ENCODE peak calls at places on chromosomes 1 and 21, in seven cellular contexts. P, N, V, U, Q, K and S are unnamed samples.

GRCh38 chr1:11806307-11806936 is 431 bp downstream of the CLCN6 start:
- DNase-seq in Q (no peak), U (no peak), P (no peak), V (no peak), N (no peak), K (peak), S (peak)

GRCh38 chr1:242454262-242455051 is 70.0 kb downstream of the PLD5 start:
- DNase-seq in K (peak), U (peak), P (peak), Q (peak), V (no peak), N (peak), S (peak)

GRCh38 chr1:36872858-36873257 is 161.5 kb downstream of the GRIK3 start:
- DNase-seq in K (no peak), P (no peak), U (no peak), N (no peak), Q (no peak), V (no peak), S (no peak)

GRCh38 chr1:217456261-217456660 is 174.6 kb downstream of the GPATCH2 start:
- DNase-seq in P (no peak), U (no peak), N (no peak), K (no peak), V (no peak), Q (no peak), S (no peak)

GRCh38 chr1:15736666-15737229 is 690 bp downstream of the SLC25A34 start:
- DNase-seq in V (no peak), K (peak), Q (no peak), N (no peak), U (no peak), P (no peak), S (no peak)

GRCh38 chr1:202005958-202006357 is 4.4 kb upstream of the ELF3 start:
- DNase-seq in N (no peak), V (no peak), P (no peak), Q (no peak), U (no peak), K (no peak), S (peak)

GRCh38 chr1:25020851-25021585 is 90.9 kb upstream of the RUNX3 start:
- DNase-seq in Q (no peak), P (no peak), K (no peak), N (no peak), V (no peak), U (no peak), S (no peak)

GRCh38 chr1:14782741-14783591 is 184.5 kb downstream of the KAZN start:
- DNase-seq in Q (no peak), N (no peak), K (no peak), U (no peak), P (no peak), V (no peak), S (no peak)

GRCh38 chr1:193229136-193229535 is 42.7 kb upstream of the B3GALT2 start:
- DNase-seq in U (no peak), K (no peak), P (no peak), Q (no peak), N (no peak), V (no peak), S (peak)

GRCh38 chr21:43318841-43319781 is 107.8 kb downstream of the SIK1 start:
- DNase-seq in U (no peak), P (peak), Q (no peak), K (no peak), V (no peak), N (peak), S (peak)

GRCh38 chr21:45128613-45129226 is 54.3 kb downstream of the ADARB1 start:
- DNase-seq in P (peak), U (peak), N (peak), K (peak), Q (no peak), V (peak), S (peak)

GRCh38 chr1:3904006-3904842 is 4.2 kb upstream of the C1orf174 start:
- DNase-seq in K (no peak), P (no peak), N (no peak), U (no peak), Q (no peak), V (no peak), S (no peak)

GRCh38 chr21:45830720-45831366 is 150.7 kb upstream of the COL6A1 start:
- DNase-seq in N (no peak), K (peak), V (no peak), U (no peak), P (no peak), Q (peak), S (no peak)

GRCh38 chr1:84089470-84090261 is 54.4 kb upstream of the PRKACB start:
- DNase-seq in N (no peak), P (no peak), Q (no peak), K (no peak), V (no peak), U (no peak), S (no peak)

GRCh38 chr1:220810963-220811362 is 24.2 kb downstream of the MTARC1 start:
- DNase-seq in K (no peak), P (no peak), V (no peak), U (no peak), Q (no peak), N (no peak), S (no peak)

GRCh38 chr1:186155594-186155993 is 219.5 kb downstream of the TPR start:
- DNase-seq in N (peak), Q (no peak), V (no peak), P (no peak), U (peak), K (no peak), S (peak)

GRCh38 chr21:20443558-20444155 is 554.6 kb upstream of the NCAM2 start:
- DNase-seq in Q (no peak), N (no peak), P (no peak), U (peak), K (no peak), V (no peak), S (no peak)

GRCh38 chr1:155227261-155228095 is 19.0 kb downstream of the MTX1 start:
- DNase-seq in V (peak), U (peak), N (peak), K (peak), Q (peak), P (peak), S (peak)

GRCh38 chr1:114427612-114428011 is 83.4 kb downstream of the TRIM33 start:
- DNase-seq in P (peak), U (no peak), Q (no peak), K (no peak), N (no peak), V (no peak), S (no peak)

GRCh38 chr1:14095001-14095400 is 395.0 kb downstream of the PRDM2 start:
- DNase-seq in N (no peak), U (peak), K (no peak), P (no peak), V (no peak), Q (peak), S (no peak)

GRCh38 chr1:235888119-235888643 is 21.5 kb upstream of the LYST start:
- DNase-seq in N (no peak), U (no peak), K (peak), Q (no peak), P (no peak), V (no peak), S (no peak)

GRCh38 chr1:230611128-230611914 is 31.0 kb upstream of the COG2 start:
- DNase-seq in K (no peak), U (no peak), V (no peak), N (no peak), P (no peak), Q (no peak), S (no peak)

GRCh38 chr1:54241430-54241829 is 41.5 kb downstream of the MRPL37 start:
- DNase-seq in P (no peak), V (no peak), U (no peak), K (no peak), N (no peak), Q (no peak), S (no peak)

GRCh38 chr1:223706077-223706988 is 6.0 kb upstream of the CAPN2 start:
- DNase-seq in N (peak), V (no peak), Q (no peak), U (no peak), K (no peak), P (no peak), S (peak)

GRCh38 chr1:23451452-23451851 is 26.9 kb upstream of the TCEA3 start:
- DNase-seq in P (no peak), N (no peak), V (no peak), Q (no peak), K (no peak), U (no peak), S (no peak)

GRCh38 chr21:36147891-36148290 is 8.7 kb upstream of the DOP1B start:
- DNase-seq in V (no peak), Q (no peak), U (no peak), N (no peak), P (no peak), K (no peak), S (peak)

GRCh38 chr1:202656951-202657646 is 53.2 kb downstream of the SYT2 start:
- DNase-seq in U (peak), V (no peak), Q (no peak), K (no peak), P (no peak), N (peak), S (peak)

GRCh38 chr1:62778208-62778607 is 5.7 kb upstream of the ATG4C start:
- DNase-seq in N (no peak), K (no peak), U (peak), P (no peak), V (no peak), Q (no peak), S (no peak)

GRCh38 chr1:94792876-94793605 is 27.1 kb upstream of the SLC44A3 start:
- DNase-seq in K (no peak), P (no peak), N (peak), V (no peak), Q (no peak), U (no peak), S (peak)

GRCh38 chr1:158058339-158059025 is 65.0 kb downstream of the KIRREL1 start:
- DNase-seq in V (no peak), U (no peak), Q (no peak), K (no peak), N (no peak), P (no peak), S (no peak)

GRCh38 chr1:209692745-209693504 is 11.7 kb upstream of the HSD11B1 start:
- DNase-seq in U (peak), Q (no peak), N (peak), K (peak), P (peak), V (peak), S (peak)

GRCh38 chr1:33176362-33176850 is 5.4 kb downstream of the TRIM62 start:
- DNase-seq in Q (no peak), V (no peak), U (no peak), K (no peak), P (peak), N (peak), S (peak)

GRCh38 chr1:17243274-17243673 is 5.6 kb upstream of the PADI3 start:
- DNase-seq in N (no peak), U (no peak), V (no peak), Q (no peak), K (no peak), P (no peak), S (no peak)